ENCODE peak calls at places on chromosomes 6 and 20, in four cellular contexts. One of them, this sample, is unnamed.

GRCh38 chr20:37786043-37786442 is 92.2 kb downstream of the CTNNBL1 start:
- DNase-seq in HepG2: no peak
- DNase-seq in IMR-90: no peak
- DNase-seq in K562: no peak
- DNase-seq in this sample: no peak

GRCh38 chr6:24595910-24596525 is 50.0 kb downstream of the KIAA0319 start:
- DNase-seq in IMR-90: no peak
- DNase-seq in K562: no peak
- DNase-seq in HepG2: no peak
- DNase-seq in this sample: no peak

GRCh38 chr6:80636689-80637088 is 530.2 kb downstream of the BCKDHB start:
- DNase-seq in K562: no peak
- DNase-seq in HepG2: no peak
- DNase-seq in IMR-90: peak
- DNase-seq in this sample: no peak

GRCh38 chr20:62716198-62716940 is 7.7 kb downstream of the NTSR1 start:
- DNase-seq in HepG2: no peak
- DNase-seq in K562: no peak
- DNase-seq in IMR-90: peak
- DNase-seq in this sample: no peak

GRCh38 chr6:113909224-113909856 is 52.2 kb downstream of the MARCKS start:
- DNase-seq in K562: peak
- DNase-seq in IMR-90: peak
- DNase-seq in HepG2: peak
- DNase-seq in this sample: peak

GRCh38 chr6:169851641-169852503 is 100.5 kb downstream of the ERMARD start:
- DNase-seq in IMR-90: no peak
- DNase-seq in K562: no peak
- DNase-seq in HepG2: no peak
- DNase-seq in this sample: no peak

GRCh38 chr20:8796088-8796665 is 272.7 kb upstream of the PLCB4 start:
- DNase-seq in K562: no peak
- DNase-seq in HepG2: no peak
- DNase-seq in IMR-90: peak
- DNase-seq in this sample: no peak

GRCh38 chr6:35385457-35386202 is 43.3 kb downstream of the PPARD start:
- DNase-seq in K562: peak
- DNase-seq in HepG2: peak
- DNase-seq in IMR-90: no peak
- DNase-seq in this sample: no peak

GRCh38 chr20:4153251-4153650 is 137.9 kb upstream of the RNF24 start:
- DNase-seq in IMR-90: no peak
- DNase-seq in HepG2: no peak
- DNase-seq in K562: no peak
- DNase-seq in this sample: no peak

GRCh38 chr6:57224769-57225515 is 2.8 kb upstream of the RAB23 start:
- DNase-seq in IMR-90: peak
- DNase-seq in HepG2: no peak
- DNase-seq in K562: no peak
- DNase-seq in this sample: no peak

GRCh38 chr20:62743777-62744317 is 35.2 kb downstream of the NTSR1 start:
- DNase-seq in K562: no peak
- DNase-seq in HepG2: no peak
- DNase-seq in IMR-90: no peak
- DNase-seq in this sample: no peak

GRCh38 chr6:50849781-50850180 is 31.1 kb downstream of the TFAP2B start:
- DNase-seq in HepG2: no peak
- DNase-seq in K562: no peak
- DNase-seq in IMR-90: no peak
- DNase-seq in this sample: no peak

GRCh38 chr6:163491901-163492300 is 77.4 kb downstream of the QKI start:
- DNase-seq in HepG2: no peak
- DNase-seq in K562: no peak
- DNase-seq in IMR-90: no peak
- DNase-seq in this sample: no peak

GRCh38 chr6:19697744-19698290 is 139.4 kb upstream of the ID4 start:
- DNase-seq in IMR-90: peak
- DNase-seq in HepG2: no peak
- DNase-seq in K562: no peak
- DNase-seq in this sample: no peak

GRCh38 chr20:61343934-61344333 is 91.9 kb downstream of the CDH4 start:
- DNase-seq in HepG2: no peak
- DNase-seq in K562: no peak
- DNase-seq in IMR-90: no peak
- DNase-seq in this sample: no peak

GRCh38 chr6:149273318-149273717 is 44.2 kb upstream of the TAB2 start:
- DNase-seq in K562: no peak
- DNase-seq in HepG2: no peak
- DNase-seq in IMR-90: no peak
- DNase-seq in this sample: no peak

GRCh38 chr20:32563311-32564272 is 21.5 kb downstream of the NOL4L start:
- DNase-seq in K562: no peak
- DNase-seq in HepG2: no peak
- DNase-seq in IMR-90: no peak
- DNase-seq in this sample: no peak

GRCh38 chr20:10489853-10490627 is 54.9 kb downstream of the SLX4IP start:
- DNase-seq in K562: no peak
- DNase-seq in HepG2: no peak
- DNase-seq in IMR-90: no peak
- DNase-seq in this sample: no peak

GRCh38 chr6:20559924-20560551 is 25.8 kb downstream of the CDKAL1 start:
- DNase-seq in IMR-90: no peak
- DNase-seq in HepG2: no peak
- DNase-seq in K562: no peak
- DNase-seq in this sample: no peak

GRCh38 chr6:26103141-26103769 is 16.0 kb downstream of the HFE start:
- DNase-seq in HepG2: peak
- DNase-seq in IMR-90: peak
- DNase-seq in K562: no peak
- DNase-seq in this sample: peak

GRCh38 chr6:158793432-158793831 is 25.7 kb downstream of the EZR start:
- DNase-seq in HepG2: peak
- DNase-seq in IMR-90: peak
- DNase-seq in K562: peak
- DNase-seq in this sample: peak

GRCh38 chr20:63290677-63291472 is 2.1 kb upstream of the COL20A1 start:
- DNase-seq in K562: peak
- DNase-seq in HepG2: peak
- DNase-seq in IMR-90: peak
- DNase-seq in this sample: peak

GRCh38 chr6:142416179-142416578 is 114.4 kb downstream of the ADGRG6 start:
- DNase-seq in IMR-90: peak
- DNase-seq in K562: no peak
- DNase-seq in HepG2: no peak
- DNase-seq in this sample: no peak

GRCh38 chr6:107657755-107658461 is 166.2 kb downstream of the SCML4 start:
- DNase-seq in K562: no peak
- DNase-seq in IMR-90: peak
- DNase-seq in HepG2: no peak
- DNase-seq in this sample: no peak

GRCh38 chr20:37867289-37868195 is 35.4 kb upstream of the VSTM2L start:
- DNase-seq in IMR-90: no peak
- DNase-seq in HepG2: no peak
- DNase-seq in K562: no peak
- DNase-seq in this sample: no peak

GRCh38 chr20:16885746-16886145 is 137.6 kb downstream of the OTOR start:
- DNase-seq in K562: no peak
- DNase-seq in HepG2: no peak
- DNase-seq in IMR-90: no peak
- DNase-seq in this sample: no peak

GRCh38 chr6:26322645-26323482 is 42.1 kb upstream of the BTN3A2 start:
- DNase-seq in K562: no peak
- DNase-seq in HepG2: peak
- DNase-seq in IMR-90: peak
- DNase-seq in this sample: peak

GRCh38 chr6:157997893-157998608 is 16.4 kb downstream of the SYNJ2 start:
- DNase-seq in K562: no peak
- DNase-seq in HepG2: no peak
- DNase-seq in IMR-90: no peak
- DNase-seq in this sample: no peak

GRCh38 chr6:3159805-3160781 is 2.7 kb upstream of the TUBB2A start:
- DNase-seq in HepG2: peak
- DNase-seq in K562: peak
- DNase-seq in IMR-90: no peak
- DNase-seq in this sample: no peak

DNA sequence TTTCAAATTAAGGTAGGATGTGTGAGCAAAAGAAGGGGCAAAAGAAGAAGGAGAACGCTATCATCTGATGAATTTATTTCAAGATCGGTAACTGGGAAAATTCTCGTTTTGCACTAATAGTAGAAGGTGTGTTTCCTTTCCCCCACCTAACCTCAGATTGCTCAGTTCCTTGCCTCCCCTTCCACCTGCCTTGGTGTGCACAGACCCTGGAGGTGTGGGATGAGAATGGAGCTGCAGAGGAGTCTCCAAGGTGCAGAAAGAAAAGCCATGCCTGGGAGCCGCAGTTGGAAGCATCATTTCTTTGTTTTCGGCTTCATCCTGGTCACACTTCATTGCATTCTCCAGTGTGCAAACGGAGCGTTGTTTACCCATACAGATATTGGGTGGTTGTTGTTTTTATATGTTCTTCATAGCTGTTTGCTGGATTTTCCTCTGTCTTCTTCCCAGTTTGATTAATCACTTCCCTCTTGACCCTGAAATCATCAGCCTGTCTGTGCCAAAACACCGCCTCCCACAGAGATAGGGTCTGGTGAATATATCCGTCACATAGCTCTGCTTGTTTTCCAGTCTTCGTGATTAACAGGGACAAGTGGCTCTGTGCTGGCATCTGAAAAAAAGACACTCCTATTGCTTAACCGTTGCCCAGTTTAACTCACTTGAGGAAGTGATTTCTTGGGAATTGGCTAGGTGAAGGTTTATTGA is 40.2 kb upstream of the NEDD9 start:
- DNase-seq in K562: no peak
- DNase-seq in HepG2: no peak
- DNase-seq in IMR-90: no peak
- DNase-seq in this sample: peak
- TF ChIP-seq MAZ in K562: no peak
- TF ChIP-seq MAZ in HepG2: no peak
- TF ChIP-seq MAZ in IMR-90: no peak
- TF ChIP-seq MAZ in this sample: no peak

DNA sequence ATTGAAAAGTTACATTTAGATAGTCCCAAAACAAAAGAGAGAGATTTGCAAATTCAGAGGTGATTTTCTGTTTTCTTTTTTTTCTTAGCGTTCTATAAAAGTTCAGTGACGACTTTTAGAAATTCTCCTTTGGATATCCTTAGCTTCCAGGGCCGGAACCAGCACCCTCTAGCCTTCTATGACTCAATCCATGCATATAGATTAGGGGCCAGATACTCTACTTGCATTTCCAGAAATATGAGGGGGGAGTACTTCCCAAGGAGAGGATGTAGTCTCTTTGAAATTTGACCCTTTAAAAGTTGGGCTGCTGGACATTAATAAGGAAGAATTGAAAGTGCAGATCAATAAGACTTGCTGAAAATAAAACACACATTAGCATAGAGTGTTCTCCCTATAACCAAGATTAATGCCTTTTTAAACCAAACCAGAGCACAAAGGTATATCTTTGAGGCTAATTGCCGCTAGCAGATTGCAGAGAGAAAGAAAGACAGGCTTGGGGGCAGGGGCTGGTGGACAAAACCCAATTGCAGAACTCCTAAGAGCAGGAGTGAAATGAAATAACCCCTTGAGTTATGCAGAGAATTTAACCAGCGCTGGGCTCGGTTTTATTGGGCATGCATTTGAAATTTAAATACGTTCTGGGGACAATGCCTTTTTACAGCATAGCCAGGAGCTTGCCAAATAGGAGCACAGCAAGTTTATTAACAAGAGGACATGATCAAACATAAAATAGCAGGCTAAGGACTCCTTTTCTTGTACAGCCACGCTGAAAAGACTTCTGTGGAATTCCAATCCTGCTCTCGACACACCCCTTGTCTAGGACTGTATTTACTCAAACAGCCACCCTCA is 108.1 kb upstream of the SALL4 start:
- DNase-seq in HepG2: no peak
- DNase-seq in K562: no peak
- DNase-seq in IMR-90: peak
- DNase-seq in this sample: peak
- TF ChIP-seq MAZ in HepG2: no peak
- TF ChIP-seq MAZ in K562: no peak
- TF ChIP-seq MAZ in IMR-90: no peak
- TF ChIP-seq MAZ in this sample: no peak

GRCh38 chr20:54140927-54141566 is 32.7 kb downstream of the CYP24A1 start:
- DNase-seq in K562: no peak
- DNase-seq in HepG2: peak
- DNase-seq in IMR-90: peak
- DNase-seq in this sample: peak

GRCh38 chr20:54146672-54147071 is 27.1 kb downstream of the CYP24A1 start:
- DNase-seq in HepG2: no peak
- DNase-seq in K562: no peak
- DNase-seq in IMR-90: no peak
- DNase-seq in this sample: no peak

GRCh38 chr20:54148947-54149764 is 24.6 kb downstream of the CYP24A1 start:
- DNase-seq in K562: no peak
- DNase-seq in IMR-90: no peak
- DNase-seq in HepG2: peak
- DNase-seq in this sample: peak

GRCh38 chr20:54140486-54140885 is 33.3 kb downstream of the CYP24A1 start:
- DNase-seq in IMR-90: no peak
- DNase-seq in HepG2: no peak
- DNase-seq in K562: no peak
- DNase-seq in this sample: no peak

GRCh38 chr20:54144847-54145246 is 28.9 kb downstream of the CYP24A1 start:
- DNase-seq in IMR-90: no peak
- DNase-seq in HepG2: no peak
- DNase-seq in K562: no peak
- DNase-seq in this sample: no peak
- TF ChIP-seq MAZ in IMR-90: no peak
- TF ChIP-seq MAZ in HepG2: no peak
- TF ChIP-seq MAZ in K562: no peak
- TF ChIP-seq MAZ in this sample: no peak

DNA sequence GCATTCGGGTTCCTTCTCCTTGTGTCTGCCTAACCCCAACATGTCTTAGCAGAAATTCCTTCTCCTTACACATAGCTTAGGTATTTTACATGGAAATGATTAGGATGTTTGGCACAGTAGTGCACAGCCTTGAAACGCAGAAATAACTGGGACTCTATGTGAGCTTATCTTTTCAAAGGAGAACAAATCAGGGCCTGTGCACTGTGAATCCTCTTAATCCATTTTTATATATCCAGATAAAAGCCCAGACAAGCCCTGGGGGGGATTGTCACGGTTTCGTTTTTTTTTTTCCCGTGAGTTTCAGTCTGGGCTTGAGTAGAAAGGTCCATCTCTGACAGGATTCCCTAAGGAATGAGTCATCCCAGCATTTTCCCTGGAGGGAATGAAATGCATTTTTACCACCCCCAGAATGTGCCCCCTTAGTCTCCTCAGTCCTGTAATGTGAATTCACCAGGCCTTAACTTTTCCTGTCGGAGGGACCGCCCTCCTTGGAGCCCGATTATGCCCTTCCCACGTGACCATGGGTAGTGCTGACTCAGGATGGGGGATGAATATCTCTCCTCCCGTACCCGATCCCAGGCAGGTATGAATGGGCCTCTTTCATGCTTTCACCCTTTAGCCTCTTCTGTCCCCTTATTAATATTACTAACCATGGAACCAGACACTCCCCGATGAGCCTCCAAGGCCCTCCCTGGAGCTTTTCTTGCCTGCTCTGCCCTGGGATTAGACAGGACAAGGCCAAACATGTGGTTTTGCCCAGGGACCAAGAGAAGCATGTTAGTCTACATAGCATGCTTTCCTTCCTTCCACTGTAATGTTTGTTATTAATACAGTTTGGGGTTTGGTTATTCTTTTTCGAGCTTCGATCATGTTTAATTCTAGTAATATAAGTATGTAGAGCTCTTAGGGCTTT is 23.9 kb upstream of the NAA20 start:
- DNase-seq in IMR-90: peak
- DNase-seq in K562: no peak
- DNase-seq in HepG2: peak
- DNase-seq in this sample: peak
- TF ChIP-seq MAZ in IMR-90: peak
- TF ChIP-seq MAZ in K562: no peak
- TF ChIP-seq MAZ in HepG2: no peak
- TF ChIP-seq MAZ in this sample: no peak